ENCODE peak calls at places on chromosomes 6 and 20, in seven cellular contexts. G is heart right ventricle, V is IMR-90, H is Peyer's patch, N is omental fat pad, B is SK-N-SH, C is body of pancreas. P is an unnamed sample.

GRCh38 chr6:129635396-129636164 is 74.4 kb downstream of the ARHGAP18 start:
- DNase-seq in G (peak), V (peak), H (no peak), N (no peak), B (no peak), C (no peak), P (no peak)

GRCh38 chr6:118660218-118660569 is 8.8 kb upstream of the CEP85L start:
- DNase-seq in G (peak), V (no peak), H (peak), N (no peak), B (peak), C (peak), P (no peak)

GRCh38 chr6:11179088-11179977 is 53.1 kb downstream of the NEDD9 start:
- DNase-seq in G (no peak), V (no peak), H (no peak), N (no peak), B (no peak), C (no peak), P (no peak)

GRCh38 chr6:150008588-150008987 is 16.7 kb downstream of the RAET1L start:
- DNase-seq in G (no peak), V (no peak), H (no peak), N (no peak), B (no peak), C (no peak), P (no peak)

GRCh38 chr6:167150815-167151557 is 6.8 kb downstream of the GPR31 start:
- DNase-seq in G (no peak), V (no peak), H (peak), N (no peak), B (no peak), C (no peak), P (no peak)

GRCh38 chr20:47334022-47334551 is 22.4 kb downstream of the ZMYND8 start:
- DNase-seq in G (no peak), V (peak), H (no peak), N (no peak), B (no peak), C (no peak), P (no peak)

GRCh38 chr6:7604003-7604402 is 14.0 kb downstream of the SNRNP48 start:
- DNase-seq in G (peak), V (no peak), H (no peak), N (no peak), B (no peak), C (no peak), P (no peak)

GRCh38 chr6:31546339-31546961 is at the start of gene ATP6V1G2:
- DNase-seq in G (peak), V (peak), H (peak), N (peak), B (peak), C (peak), P (no peak)

GRCh38 chr6:138987299-138987642 is 782 bp downstream of the REPS1 start:
- DNase-seq in G (peak), V (no peak), H (peak), N (no peak), B (no peak), C (no peak), P (no peak)

GRCh38 chr20:62736026-62736406 is 27.4 kb downstream of the NTSR1 start:
- DNase-seq in G (no peak), V (no peak), H (no peak), N (no peak), B (no peak), C (no peak), P (no peak)

GRCh38 chr20:50169329-50169823 is 15.9 kb upstream of the PEDS1 start:
- DNase-seq in G (peak), V (peak), H (peak), N (peak), B (peak), C (peak), P (peak)

GRCh38 chr20:10309326-10309725 is 90.7 kb downstream of the SNAP25 start:
- DNase-seq in G (no peak), V (peak), H (no peak), N (no peak), B (peak), C (no peak), P (no peak)

GRCh38 chr20:52959125-52959524 is 13.0 kb upstream of the TSHZ2 start:
- DNase-seq in G (no peak), V (no peak), H (no peak), N (no peak), B (peak), C (peak), P (no peak)

GRCh38 chr20:49203011-49203410 is 14.9 kb upstream of the STAU1 start:
- DNase-seq in G (no peak), V (no peak), H (no peak), N (no peak), B (no peak), C (no peak), P (no peak)

GRCh38 chr6:137853569-137854213 is 13.4 kb upstream of the TNFAIP3 start:
- DNase-seq in G (no peak), V (peak), H (no peak), N (no peak), B (no peak), C (no peak), P (no peak)

GRCh38 chr6:160667854-160668481 is 3.9 kb upstream of the LPA start:
- DNase-seq in G (no peak), V (no peak), H (no peak), N (no peak), B (peak), C (peak), P (no peak)

GRCh38 chr20:4574356-4574690 is 147.4 kb upstream of the PRND start:
- DNase-seq in G (no peak), V (no peak), H (no peak), N (no peak), B (no peak), C (no peak), P (no peak)

GRCh38 chr20:8434326-8434876 is 302.3 kb downstream of the PLCB1 start:
- DNase-seq in G (no peak), V (no peak), H (no peak), N (no peak), B (no peak), C (no peak), P (no peak)

GRCh38 chr6:93468291-93468690 is 48.9 kb upstream of the EPHA7 start:
- DNase-seq in G (no peak), V (no peak), H (no peak), N (no peak), B (no peak), C (no peak), P (no peak)

GRCh38 chr6:30647802-30648460 is 998 bp downstream of the C6orf136 start:
- DNase-seq in G (peak), V (no peak), H (no peak), N (no peak), B (no peak), C (no peak), P (peak)

GRCh38 chr20:542777-543368 is 717 bp downstream of the CSNK2A1 start:
- DNase-seq in G (no peak), V (no peak), H (peak), N (no peak), B (no peak), C (peak), P (peak)

GRCh38 chr6:37024665-37025337 is 19.3 kb downstream of the FGD2 start:
- DNase-seq in G (no peak), V (peak), H (no peak), N (no peak), B (no peak), C (peak), P (no peak)

GRCh38 chr6:134577998-134578397 is 260.1 kb upstream of the SGK1 start:
- DNase-seq in G (no peak), V (peak), H (no peak), N (no peak), B (no peak), C (no peak), P (no peak)

GRCh38 chr6:137798846-137799245 is 68.2 kb upstream of the TNFAIP3 start:
- DNase-seq in G (no peak), V (peak), H (no peak), N (no peak), B (no peak), C (no peak), P (no peak)

GRCh38 chr6:47105469-47106188 is 63.5 kb upstream of the ADGRF1 start:
- DNase-seq in G (no peak), V (no peak), H (no peak), N (no peak), B (no peak), C (no peak), P (no peak)

GRCh38 chr6:140957334-140957733 is 1175.4 kb upstream of the GJE1 start:
- DNase-seq in G (no peak), V (no peak), H (no peak), N (no peak), B (no peak), C (no peak), P (no peak)

GRCh38 chr20:25047766-25048165 is 10.2 kb downstream of the ACSS1 start:
- DNase-seq in G (no peak), V (no peak), H (no peak), N (no peak), B (no peak), C (no peak), P (no peak)

GRCh38 chr6:1552296-1552761 is 57.4 kb upstream of the FOXC1 start:
- DNase-seq in G (no peak), V (peak), H (no peak), N (no peak), B (no peak), C (no peak), P (no peak)

GRCh38 chr6:104625536-104625935 is 234.2 kb downstream of the HACE1 start:
- DNase-seq in G (no peak), V (peak), H (no peak), N (no peak), B (no peak), C (no peak), P (no peak)

GRCh38 chr6:152879681-152880080 is 103.2 kb downstream of the FBXO5 start:
- DNase-seq in G (no peak), V (no peak), H (no peak), N (no peak), B (no peak), C (no peak), P (no peak)

GRCh38 chr20:46423342-46423741 is 16.9 kb upstream of the ELMO2 start:
- DNase-seq in G (no peak), V (no peak), H (no peak), N (no peak), B (no peak), C (no peak), P (no peak)

GRCh38 chr20:11919046-11919445 is 1.4 kb downstream of the BTBD3 start:
- DNase-seq in G (peak), V (peak), H (no peak), N (no peak), B (no peak), C (peak), P (no peak)

GRCh38 chr6:77796824-77797809 is 144.3 kb downstream of the MEI4 start:
- DNase-seq in G (no peak), V (no peak), H (no peak), N (no peak), B (no peak), C (no peak), P (no peak)

GRCh38 chr6:34172961-34173775 is 27.3 kb upstream of the GRM4 start:
- DNase-seq in G (no peak), V (no peak), H (peak), N (no peak), B (no peak), C (no peak), P (no peak)

DNA sequence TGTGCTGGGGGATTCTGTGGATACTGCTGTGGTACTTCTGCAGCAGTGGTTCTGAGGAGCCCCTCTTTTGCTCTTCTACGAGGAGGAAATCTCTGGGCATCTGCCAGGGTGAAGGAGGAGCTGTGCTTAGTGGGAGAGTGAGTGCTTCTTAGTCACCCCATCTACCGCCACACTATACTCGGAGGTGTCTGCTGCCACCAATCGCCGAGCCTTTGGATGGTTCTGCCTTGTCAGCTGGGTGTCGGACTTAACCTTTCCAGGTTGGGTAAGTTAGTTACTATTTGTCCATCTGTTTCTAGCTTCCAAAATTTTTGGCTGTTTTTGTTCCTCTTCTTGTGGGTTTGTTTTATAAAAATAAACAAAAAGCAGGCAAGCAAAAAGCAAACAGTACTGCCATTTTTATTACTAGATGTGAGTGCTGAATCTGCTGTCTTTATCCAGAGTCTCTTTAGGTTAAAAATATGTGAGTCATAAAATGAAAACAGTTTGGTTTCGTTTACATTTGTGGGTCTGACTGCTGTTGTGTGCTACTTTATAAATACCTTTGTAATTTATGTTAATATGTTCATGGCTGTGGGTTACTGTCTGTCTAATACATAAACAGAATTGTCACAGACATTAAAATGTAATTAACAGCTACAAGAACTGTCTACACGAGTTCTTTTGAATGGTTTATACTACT is 89.1 kb downstream of the ARID1B start:
- DNase-seq in G (no peak), V (peak), H (no peak), N (no peak), B (no peak), C (peak), P (no peak)
- TF ChIP-seq CTCF in G (no peak), V (no peak), H (no peak), N (no peak), B (no peak), C (no peak), P (no peak)

DNA sequence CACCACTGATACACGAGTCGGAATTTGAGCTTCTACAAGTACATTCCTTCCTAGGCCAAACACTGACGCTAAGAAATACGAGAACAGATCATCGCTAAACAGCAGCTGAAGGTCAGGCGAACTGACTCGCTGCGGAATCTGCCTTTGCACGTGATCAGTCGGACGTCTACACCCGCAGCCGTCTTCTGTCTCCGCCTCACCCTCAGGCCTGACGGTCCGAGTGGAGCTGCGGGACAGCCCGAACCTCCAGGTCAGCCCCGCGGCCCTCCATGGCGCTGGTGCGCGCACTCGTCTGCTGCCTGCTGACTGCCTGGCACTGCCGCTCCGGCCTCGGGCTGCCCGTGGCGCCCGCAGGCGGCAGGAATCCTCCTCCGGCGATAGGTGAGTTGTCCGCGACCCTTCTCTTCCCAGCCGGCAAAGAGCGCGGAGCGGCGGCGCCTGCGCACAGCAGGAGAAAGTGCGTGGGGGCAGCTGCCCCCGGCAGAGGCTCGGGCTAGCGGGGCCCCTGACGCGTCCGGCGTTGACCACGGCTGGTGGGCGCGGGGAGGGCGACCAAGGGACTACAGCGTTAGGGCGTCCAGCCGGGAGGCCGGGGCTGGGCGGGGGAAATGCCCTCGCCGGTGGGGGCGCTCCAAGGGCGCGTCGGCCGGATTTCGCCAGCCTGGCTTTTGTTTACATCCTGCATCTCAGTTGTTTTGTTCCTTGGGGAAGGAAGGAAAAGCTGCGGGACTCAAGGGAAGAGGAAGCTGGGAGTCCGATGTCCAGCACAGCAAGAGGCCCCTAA is at the start of gene SMPDL3A:
- DNase-seq in G (peak), V (peak), H (peak), N (peak), B (peak), C (peak), P (peak)
- TF ChIP-seq CTCF in G (no peak), V (peak), H (peak), N (no peak), B (peak), C (peak), P (peak)

DNA sequence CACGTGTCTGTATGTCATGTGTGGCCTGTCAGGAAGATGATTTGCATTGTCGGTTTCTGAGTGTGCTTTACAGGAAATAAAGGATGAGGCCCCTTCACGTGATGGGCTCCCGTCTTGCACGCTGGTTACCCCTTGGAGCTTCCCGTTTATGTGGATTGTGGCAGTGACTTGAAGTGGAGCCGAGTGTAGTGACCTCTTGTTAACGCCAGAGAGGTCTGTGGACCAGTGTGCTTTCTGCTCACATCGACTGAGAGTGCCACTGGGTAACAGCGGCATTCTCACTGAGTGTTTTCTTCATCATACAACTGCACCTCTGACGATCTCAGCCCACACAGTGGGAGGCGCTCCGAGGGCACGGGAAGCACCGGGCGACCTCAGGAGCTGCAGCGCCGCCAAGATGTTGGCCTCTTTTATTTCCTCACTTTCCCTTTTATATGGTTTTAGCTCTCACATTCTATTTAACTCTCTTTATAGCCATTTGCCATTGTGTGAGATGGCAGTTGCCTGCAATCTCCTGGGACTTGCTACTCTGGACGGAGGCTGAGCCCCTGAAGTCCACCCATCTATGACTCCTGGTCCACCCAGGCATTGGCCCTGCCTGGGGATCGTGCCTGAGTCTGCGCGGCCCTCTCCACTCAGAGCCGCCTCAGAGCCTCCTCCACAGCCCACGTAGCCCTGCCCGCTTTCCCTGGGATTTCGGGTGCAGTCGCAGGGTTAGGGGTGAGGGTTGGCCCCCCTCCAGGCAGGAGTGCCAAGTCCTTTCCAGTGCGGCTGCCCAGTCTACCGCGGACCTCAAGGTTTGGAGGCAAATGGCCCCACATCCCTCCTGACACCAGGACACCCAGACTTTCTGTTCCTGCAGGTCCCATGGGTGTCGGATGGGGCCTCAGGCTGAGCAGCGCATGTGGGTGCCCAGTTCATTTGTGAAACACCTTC is 238.9 kb downstream of the ERMARD start:
- DNase-seq in G (no peak), V (no peak), H (peak), N (no peak), B (no peak), C (no peak), P (no peak)
- TF ChIP-seq CTCF in G (no peak), V (no peak), H (no peak), N (no peak), B (no peak), C (no peak), P (no peak)

GRCh38 chr20:35267092-35267491 is 10.8 kb downstream of the MMP24OS start:
- DNase-seq in G (no peak), V (no peak), H (no peak), N (no peak), B (no peak), C (no peak), P (no peak)

GRCh38 chr20:35263609-35264223 is 14.2 kb downstream of the MMP24OS start:
- DNase-seq in G (no peak), V (no peak), H (no peak), N (no peak), B (no peak), C (peak), P (no peak)

GRCh38 chr20:35269055-35269781 is 8.7 kb downstream of the MMP24OS start:
- DNase-seq in G (peak), V (peak), H (peak), N (no peak), B (peak), C (peak), P (peak)

GRCh38 chr20:35260426-35260825 is 17.5 kb downstream of the MMP24OS start:
- DNase-seq in G (no peak), V (no peak), H (no peak), N (no peak), B (no peak), C (no peak), P (no peak)

GRCh38 chr20:35264755-35265154 is 13.2 kb downstream of the MMP24OS start:
- DNase-seq in G (no peak), V (peak), H (no peak), N (no peak), B (no peak), C (peak), P (no peak)
- TF ChIP-seq CTCF in G (no peak), V (peak), H (no peak), N (no peak), B (peak), C (no peak), P (peak)

DNA sequence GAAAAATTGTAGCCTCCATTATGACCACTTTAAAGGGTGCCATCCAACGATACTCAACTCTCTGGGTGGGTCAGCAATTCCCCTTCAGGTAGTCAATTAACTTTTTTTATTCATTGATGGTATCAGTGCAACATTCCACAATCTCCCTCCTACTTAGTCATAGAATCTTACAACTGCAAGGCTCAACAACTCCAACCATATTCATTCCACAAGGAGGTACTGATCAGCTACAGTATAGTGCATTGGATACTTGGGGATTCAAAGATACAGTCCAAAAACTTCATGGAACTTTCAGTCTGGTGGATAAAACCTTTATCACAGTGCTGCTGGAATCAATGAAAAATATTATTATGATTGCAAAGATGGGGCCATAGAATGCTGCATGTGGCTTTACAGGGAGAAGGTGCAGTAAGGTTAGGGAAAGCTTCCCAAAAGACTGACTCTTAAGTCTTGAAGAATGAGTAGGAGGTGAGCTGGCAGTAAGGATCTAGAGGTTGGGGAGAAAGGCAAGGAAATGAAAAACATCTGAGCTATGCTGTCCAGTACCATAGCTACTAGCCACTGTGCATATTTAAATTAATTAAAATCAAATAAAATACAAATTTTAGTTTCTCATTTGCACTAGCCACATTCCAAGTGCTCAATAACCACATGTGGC is 314.7 kb upstream of the PRDM1 start:
- DNase-seq in G (no peak), V (peak), H (no peak), N (no peak), B (no peak), C (no peak), P (no peak)
- TF ChIP-seq CTCF in G (no peak), V (no peak), H (no peak), N (no peak), B (no peak), C (no peak), P (no peak)